ENCODE peak calls at places on chromosome 7, in ten cellular contexts. One of them, this sample, is unnamed.

GRCh38 chr7:107219563-107220244 is 50.9 kb downstream of the HBP1 start:
- DNase-seq in effector memory CD4-positive, alpha-beta T cell: no peak
- DNase-seq in WTC11: no peak
- DNase-seq in activated T-cell treated with anti-CD3 and anti-CD28 coated beads for 24 hours: no peak
- DNase-seq in lower leg skin: no peak
- DNase-seq in stimulated activated CD8-positive, alpha-beta memory T cell treated with anti-CD3 and anti-CD28 coated beads, Interleukin-4, amount 100 ng/mL, for 4 hours: no peak
- DNase-seq in Right ventricle myocardium superior: no peak
- DNase-seq in germinal center: no peak
- DNase-seq in mucosa of gallbladder: no peak
- DNase-seq in BJ: no peak
- DNase-seq in this sample: no peak

GRCh38 chr7:28882896-28883470 is 75.1 kb downstream of the TRIL start:
- DNase-seq in effector memory CD4-positive, alpha-beta T cell: no peak
- DNase-seq in WTC11: no peak
- DNase-seq in activated T-cell treated with anti-CD3 and anti-CD28 coated beads for 24 hours: no peak
- DNase-seq in lower leg skin: no peak
- DNase-seq in stimulated activated CD8-positive, alpha-beta memory T cell treated with anti-CD3 and anti-CD28 coated beads, Interleukin-4, amount 100 ng/mL, for 4 hours: no peak
- DNase-seq in Right ventricle myocardium superior: no peak
- DNase-seq in germinal center: no peak
- DNase-seq in mucosa of gallbladder: peak; percentile 27
- DNase-seq in BJ: no peak
- DNase-seq in this sample: no peak

GRCh38 chr7:69738396-69738889 is 140.2 kb downstream of the AUTS2 start:
- DNase-seq in effector memory CD4-positive, alpha-beta T cell: no peak
- DNase-seq in WTC11: no peak
- DNase-seq in activated T-cell treated with anti-CD3 and anti-CD28 coated beads for 24 hours: no peak
- DNase-seq in lower leg skin: no peak
- DNase-seq in stimulated activated CD8-positive, alpha-beta memory T cell treated with anti-CD3 and anti-CD28 coated beads, Interleukin-4, amount 100 ng/mL, for 4 hours: no peak
- DNase-seq in Right ventricle myocardium superior: no peak
- DNase-seq in germinal center: peak; percentile 7
- DNase-seq in mucosa of gallbladder: no peak
- DNase-seq in BJ: no peak
- DNase-seq in this sample: no peak

GRCh38 chr7:25384820-25385560 is 156.7 kb upstream of the NPVF start:
- DNase-seq in effector memory CD4-positive, alpha-beta T cell: no peak
- DNase-seq in WTC11: no peak
- DNase-seq in activated T-cell treated with anti-CD3 and anti-CD28 coated beads for 24 hours: no peak
- DNase-seq in lower leg skin: no peak
- DNase-seq in stimulated activated CD8-positive, alpha-beta memory T cell treated with anti-CD3 and anti-CD28 coated beads, Interleukin-4, amount 100 ng/mL, for 4 hours: no peak
- DNase-seq in Right ventricle myocardium superior: no peak
- DNase-seq in germinal center: no peak
- DNase-seq in mucosa of gallbladder: no peak
- DNase-seq in BJ: no peak
- DNase-seq in this sample: no peak

GRCh38 chr7:832292-832967 is at the start of gene SUN1:
- DNase-seq in effector memory CD4-positive, alpha-beta T cell: peak; percentile 49
- DNase-seq in WTC11: no peak
- DNase-seq in activated T-cell treated with anti-CD3 and anti-CD28 coated beads for 24 hours: peak; percentile 66
- DNase-seq in lower leg skin: no peak
- DNase-seq in stimulated activated CD8-positive, alpha-beta memory T cell treated with anti-CD3 and anti-CD28 coated beads, Interleukin-4, amount 100 ng/mL, for 4 hours: peak; percentile 44
- DNase-seq in Right ventricle myocardium superior: peak; percentile 37
- DNase-seq in germinal center: no peak
- DNase-seq in mucosa of gallbladder: no peak
- DNase-seq in BJ: peak; percentile 45
- DNase-seq in this sample: peak; percentile 90

GRCh38 chr7:69123003-69123402 is 475.3 kb upstream of the AUTS2 start:
- DNase-seq in effector memory CD4-positive, alpha-beta T cell: no peak
- DNase-seq in WTC11: no peak
- DNase-seq in activated T-cell treated with anti-CD3 and anti-CD28 coated beads for 24 hours: no peak
- DNase-seq in lower leg skin: no peak
- DNase-seq in stimulated activated CD8-positive, alpha-beta memory T cell treated with anti-CD3 and anti-CD28 coated beads, Interleukin-4, amount 100 ng/mL, for 4 hours: no peak
- DNase-seq in Right ventricle myocardium superior: no peak
- DNase-seq in germinal center: no peak
- DNase-seq in mucosa of gallbladder: no peak
- DNase-seq in BJ: no peak
- DNase-seq in this sample: no peak

GRCh38 chr7:146960747-146961416 is 844.3 kb downstream of the CNTNAP2 start:
- DNase-seq in effector memory CD4-positive, alpha-beta T cell: no peak
- DNase-seq in WTC11: peak; percentile 52
- DNase-seq in activated T-cell treated with anti-CD3 and anti-CD28 coated beads for 24 hours: no peak
- DNase-seq in lower leg skin: no peak
- DNase-seq in stimulated activated CD8-positive, alpha-beta memory T cell treated with anti-CD3 and anti-CD28 coated beads, Interleukin-4, amount 100 ng/mL, for 4 hours: no peak
- DNase-seq in Right ventricle myocardium superior: no peak
- DNase-seq in germinal center: no peak
- DNase-seq in mucosa of gallbladder: no peak
- DNase-seq in BJ: no peak
- DNase-seq in this sample: no peak

GRCh38 chr7:92621641-92622429 is 31.6 kb upstream of the FAM133B start:
- DNase-seq in effector memory CD4-positive, alpha-beta T cell: no peak
- DNase-seq in WTC11: no peak
- DNase-seq in activated T-cell treated with anti-CD3 and anti-CD28 coated beads for 24 hours: no peak
- DNase-seq in lower leg skin: no peak
- DNase-seq in stimulated activated CD8-positive, alpha-beta memory T cell treated with anti-CD3 and anti-CD28 coated beads, Interleukin-4, amount 100 ng/mL, for 4 hours: no peak
- DNase-seq in Right ventricle myocardium superior: no peak
- DNase-seq in germinal center: no peak
- DNase-seq in mucosa of gallbladder: no peak
- DNase-seq in BJ: no peak
- DNase-seq in this sample: no peak

GRCh38 chr7:47937065-47937687 is 11.1 kb downstream of the PKD1L1 start:
- DNase-seq in effector memory CD4-positive, alpha-beta T cell: no peak
- DNase-seq in WTC11: no peak
- DNase-seq in activated T-cell treated with anti-CD3 and anti-CD28 coated beads for 24 hours: no peak
- DNase-seq in lower leg skin: peak; percentile 52
- DNase-seq in stimulated activated CD8-positive, alpha-beta memory T cell treated with anti-CD3 and anti-CD28 coated beads, Interleukin-4, amount 100 ng/mL, for 4 hours: no peak
- DNase-seq in Right ventricle myocardium superior: no peak
- DNase-seq in germinal center: peak; percentile 77
- DNase-seq in mucosa of gallbladder: no peak
- DNase-seq in BJ: no peak
- DNase-seq in this sample: no peak

GRCh38 chr7:2477447-2478386 is 1.5 kb upstream of the GRIFIN start:
- DNase-seq in effector memory CD4-positive, alpha-beta T cell: peak; percentile 29
- DNase-seq in WTC11: peak; percentile 74
- DNase-seq in activated T-cell treated with anti-CD3 and anti-CD28 coated beads for 24 hours: peak; percentile 30
- DNase-seq in lower leg skin: peak; percentile 91
- DNase-seq in stimulated activated CD8-positive, alpha-beta memory T cell treated with anti-CD3 and anti-CD28 coated beads, Interleukin-4, amount 100 ng/mL, for 4 hours: peak; percentile 21
- DNase-seq in Right ventricle myocardium superior: peak; percentile 81
- DNase-seq in germinal center: peak; percentile 55
- DNase-seq in mucosa of gallbladder: peak; percentile 54
- DNase-seq in BJ: no peak
- DNase-seq in this sample: peak; percentile 76

GRCh38 chr7:311131-311680 is 21.2 kb downstream of the FOXL3 start:
- DNase-seq in effector memory CD4-positive, alpha-beta T cell: no peak
- DNase-seq in WTC11: no peak
- DNase-seq in activated T-cell treated with anti-CD3 and anti-CD28 coated beads for 24 hours: no peak
- DNase-seq in lower leg skin: no peak
- DNase-seq in stimulated activated CD8-positive, alpha-beta memory T cell treated with anti-CD3 and anti-CD28 coated beads, Interleukin-4, amount 100 ng/mL, for 4 hours: no peak
- DNase-seq in Right ventricle myocardium superior: peak; percentile 20
- DNase-seq in germinal center: no peak
- DNase-seq in mucosa of gallbladder: no peak
- DNase-seq in BJ: no peak
- DNase-seq in this sample: no peak

GRCh38 chr7:27148776-27149641 is 1.4 kb upstream of the HOXA6 start:
- DNase-seq in effector memory CD4-positive, alpha-beta T cell: no peak
- DNase-seq in WTC11: no peak
- DNase-seq in activated T-cell treated with anti-CD3 and anti-CD28 coated beads for 24 hours: no peak
- DNase-seq in lower leg skin: peak; percentile 83
- DNase-seq in stimulated activated CD8-positive, alpha-beta memory T cell treated with anti-CD3 and anti-CD28 coated beads, Interleukin-4, amount 100 ng/mL, for 4 hours: no peak
- DNase-seq in Right ventricle myocardium superior: no peak
- DNase-seq in germinal center: no peak
- DNase-seq in mucosa of gallbladder: no peak
- DNase-seq in BJ: no peak
- DNase-seq in this sample: no peak

GRCh38 chr7:116601426-116601825 is 70.6 kb upstream of the MET start:
- DNase-seq in effector memory CD4-positive, alpha-beta T cell: no peak
- DNase-seq in WTC11: no peak
- DNase-seq in activated T-cell treated with anti-CD3 and anti-CD28 coated beads for 24 hours: no peak
- DNase-seq in lower leg skin: no peak
- DNase-seq in stimulated activated CD8-positive, alpha-beta memory T cell treated with anti-CD3 and anti-CD28 coated beads, Interleukin-4, amount 100 ng/mL, for 4 hours: no peak
- DNase-seq in Right ventricle myocardium superior: no peak
- DNase-seq in germinal center: no peak
- DNase-seq in mucosa of gallbladder: no peak
- DNase-seq in BJ: no peak
- DNase-seq in this sample: no peak

GRCh38 chr7:66281678-66282593 is 76.8 kb downstream of the TPST1 start:
- DNase-seq in effector memory CD4-positive, alpha-beta T cell: no peak
- DNase-seq in WTC11: no peak
- DNase-seq in activated T-cell treated with anti-CD3 and anti-CD28 coated beads for 24 hours: no peak
- DNase-seq in lower leg skin: peak; percentile 85
- DNase-seq in stimulated activated CD8-positive, alpha-beta memory T cell treated with anti-CD3 and anti-CD28 coated beads, Interleukin-4, amount 100 ng/mL, for 4 hours: no peak
- DNase-seq in Right ventricle myocardium superior: no peak
- DNase-seq in germinal center: no peak
- DNase-seq in mucosa of gallbladder: no peak
- DNase-seq in BJ: peak; percentile 95
- DNase-seq in this sample: peak; percentile 51

GRCh38 chr7:64775289-64775688 is 18.9 kb upstream of the ZNF138 start:
- DNase-seq in effector memory CD4-positive, alpha-beta T cell: no peak
- DNase-seq in WTC11: no peak
- DNase-seq in activated T-cell treated with anti-CD3 and anti-CD28 coated beads for 24 hours: no peak
- DNase-seq in lower leg skin: no peak
- DNase-seq in stimulated activated CD8-positive, alpha-beta memory T cell treated with anti-CD3 and anti-CD28 coated beads, Interleukin-4, amount 100 ng/mL, for 4 hours: no peak
- DNase-seq in Right ventricle myocardium superior: no peak
- DNase-seq in germinal center: no peak
- DNase-seq in mucosa of gallbladder: no peak
- DNase-seq in BJ: no peak
- DNase-seq in this sample: no peak

This sample was measured in PC-9.